ENCODE peak calls at places on chromosome 18, in five cellular contexts. H is K562, V is A549, O is HCT116, S is GM12878. W is an unnamed sample.

GRCh38 chr18:34039194-34039593 is 185.5 kb downstream of the NOL4 start:
- DNase-seq in S (peak), O (no peak), V (no peak), H (no peak), W (no peak)

GRCh38 chr18:11963991-11964484 is 17.3 kb upstream of the IMPA2 start:
- DNase-seq in O (no peak), S (no peak), V (peak), H (peak), W (no peak)

GRCh38 chr18:57141208-57142129 is 5.4 kb upstream of the BOD1L2 start:
- DNase-seq in H (peak), V (no peak), O (no peak), S (no peak), W (no peak)

GRCh38 chr18:48314694-48315093 is 94.5 kb downstream of the ZBTB7C start:
- DNase-seq in V (no peak), H (no peak), O (no peak), S (no peak), W (no peak)

GRCh38 chr18:46555724-46556123 is 101.3 kb downstream of the LOXHD1 start:
- DNase-seq in H (peak), O (peak), S (no peak), V (peak), W (no peak)

GRCh38 chr18:75304678-75305557 is 94.3 kb downstream of the TSHZ1 start:
- DNase-seq in O (no peak), V (no peak), S (no peak), H (no peak), W (no peak)

GRCh38 chr18:77114564-77115391 is 17.8 kb downstream of the MBP start:
- DNase-seq in O (no peak), S (no peak), H (peak), V (peak), W (peak)

GRCh38 chr18:489244-490023 is 11.1 kb downstream of the COLEC12 start:
- DNase-seq in H (no peak), V (no peak), S (no peak), O (no peak), W (no peak)

GRCh38 chr18:38301621-38302020 is 736.0 kb upstream of the CELF4 start:
- DNase-seq in S (no peak), V (no peak), O (no peak), H (no peak), W (no peak)

GRCh38 chr18:38539373-38539772 is 973.8 kb upstream of the CELF4 start:
- DNase-seq in V (no peak), H (no peak), S (no peak), O (no peak), W (no peak)

GRCh38 chr18:49778826-49779465 is 34.4 kb downstream of the ACAA2 start:
- DNase-seq in S (peak), H (no peak), V (no peak), O (no peak), W (no peak)

GRCh38 chr18:75321431-75321830 is 106.1 kb downstream of the SMIM21 start:
- DNase-seq in S (no peak), V (no peak), O (no peak), H (no peak), W (no peak)

GRCh38 chr18:32095156-32095555 is 3.5 kb downstream of the RNF138 start:
- DNase-seq in S (no peak), H (peak), O (no peak), V (no peak), W (no peak)

GRCh38 chr18:56248613-56249235 is 389.7 kb downstream of the TXNL1 start:
- DNase-seq in S (peak), V (no peak), H (no peak), O (no peak), W (no peak)

GRCh38 chr18:27461957-27462356 is 276.8 kb upstream of the CHST9 start:
- DNase-seq in H (peak), O (no peak), S (no peak), V (no peak), W (no peak)

DNA sequence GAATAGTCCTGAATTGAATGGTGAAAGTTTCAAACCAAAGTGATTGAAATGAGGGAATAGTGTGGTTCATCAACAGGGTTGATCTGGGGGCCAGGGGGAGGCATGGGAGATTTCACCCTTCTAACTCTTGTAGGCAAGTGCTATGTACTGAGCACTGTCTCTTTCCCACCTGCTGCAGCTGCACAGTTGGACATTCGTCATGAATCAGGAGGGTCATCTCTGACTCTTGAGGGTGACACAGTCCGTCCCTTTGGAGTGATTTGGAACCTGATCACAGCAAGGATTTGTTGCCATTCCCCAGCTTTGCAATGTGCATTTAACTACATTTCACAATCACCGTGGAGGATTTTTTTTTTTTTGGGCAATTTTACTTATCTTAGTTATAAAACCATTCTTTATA is 224.6 kb downstream of the PHLPP1 start:
- DNase-seq in H (no peak), O (no peak), V (no peak), S (no peak), W (peak)
- TF ChIP-seq REST in H (no peak), O (no peak), V (no peak), S (no peak), W (no peak)

DNA sequence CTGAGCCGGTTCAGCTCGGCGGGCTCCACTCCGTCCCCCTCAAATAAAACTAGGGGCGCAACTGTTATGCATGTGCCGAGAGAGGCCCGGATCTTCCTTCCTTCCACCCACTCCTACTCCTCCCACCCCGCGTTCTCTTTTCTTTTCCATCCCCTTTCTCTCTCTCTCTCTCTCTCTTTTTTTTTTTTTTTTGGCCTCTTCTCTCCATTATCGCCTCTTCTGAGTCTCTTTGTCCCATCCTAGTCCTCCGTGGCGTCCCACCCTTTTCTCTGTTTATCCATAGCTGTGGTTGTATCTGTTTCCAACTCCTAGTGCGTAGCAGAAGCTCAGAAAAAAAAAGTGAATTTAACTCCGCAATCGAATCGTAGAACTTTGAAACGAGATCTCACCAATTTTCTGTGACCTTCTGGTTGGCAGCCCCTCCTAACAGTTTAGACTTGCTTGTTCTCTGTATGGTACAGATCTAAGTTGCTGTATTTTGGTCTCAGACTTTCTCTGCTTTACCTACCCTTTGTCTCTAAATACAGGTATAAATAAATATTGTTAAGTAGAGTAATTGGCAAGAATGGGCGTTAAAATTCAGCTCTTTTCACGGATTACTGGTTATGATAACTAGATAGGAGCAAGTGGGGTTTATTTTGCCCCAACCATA is 3.6 kb downstream of the RAX start:
- DNase-seq in O (no peak), S (no peak), H (no peak), V (no peak), W (no peak)
- H3K4me3 ChIP-seq in O (peak), S (no peak), H (no peak), V (peak), W (no peak)

GRCh38 chr18:9117980-9118841 is 15.7 kb downstream of the NDUFV2 start:
- DNase-seq in O (no peak), S (no peak), V (no peak), H (peak), W (no peak)
- H3K27ac ChIP-seq in O (no peak), S (peak), V (no peak), H (peak), W (no peak)

GRCh38 chr18:63506336-63506646 is 29.5 kb downstream of the SERPINB5 start:
- DNase-seq in S (no peak), O (no peak), H (no peak), V (no peak), W (no peak)

GRCh38 chr18:63511285-63511684 is 30.9 kb upstream of the SERPINB12 start:
- DNase-seq in V (peak), S (no peak), O (peak), H (peak), W (peak)

GRCh38 chr18:63508634-63509033 is 31.9 kb downstream of the SERPINB5 start:
- DNase-seq in S (no peak), H (no peak), O (no peak), V (no peak), W (no peak)

GRCh38 chr18:63505566-63506335 is 29.0 kb downstream of the SERPINB5 start:
- DNase-seq in V (peak), S (no peak), O (peak), H (peak), W (peak)
- TF ChIP-seq REST in V (no peak), S (no peak), O (no peak), H (no peak), W (no peak)

GRCh38 chr18:9188359-9189231 is 52.0 kb downstream of the ANKRD12 start:
- DNase-seq in H (no peak), O (no peak), S (no peak), V (no peak), W (no peak)

GRCh38 chr18:9181275-9181674 is 44.7 kb downstream of the ANKRD12 start:
- DNase-seq in S (no peak), H (peak), V (no peak), O (no peak), W (no peak)

GRCh38 chr18:9182852-9183399 is 46.3 kb downstream of the ANKRD12 start:
- DNase-seq in H (no peak), V (no peak), O (no peak), S (no peak), W (no peak)

DNA sequence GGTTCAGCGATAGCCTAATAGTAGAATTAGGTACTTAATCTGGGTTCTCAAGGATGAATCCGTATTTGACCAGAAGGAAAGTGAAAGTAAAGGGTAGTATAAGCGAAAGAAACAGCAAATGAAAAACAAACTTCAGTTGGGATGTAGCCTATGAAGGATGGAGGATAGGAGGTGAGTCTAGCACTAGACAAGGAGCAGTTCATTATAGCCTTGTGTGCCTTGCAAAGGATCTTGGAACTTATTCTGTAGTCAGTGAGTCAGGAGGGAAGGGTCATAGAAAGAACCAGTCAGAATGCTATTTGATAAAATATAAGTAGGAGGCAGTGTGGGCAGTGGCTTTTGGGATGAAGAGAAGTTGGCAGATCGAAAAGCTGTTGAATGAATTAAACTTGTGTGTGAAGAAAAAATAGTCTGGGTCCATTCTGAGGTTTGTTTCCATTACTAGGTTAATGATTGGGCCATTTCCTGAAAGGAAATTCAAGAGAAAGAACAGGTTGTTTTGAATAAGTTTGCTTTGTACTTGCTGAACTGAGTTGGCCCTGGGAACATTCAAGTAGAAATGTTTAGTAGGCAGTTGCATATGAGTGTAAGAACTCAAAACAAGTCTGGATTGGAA is 48.5 kb downstream of the ANKRD12 start:
- DNase-seq in S (no peak), O (no peak), H (no peak), V (no peak), W (no peak)
- H3K4me3 ChIP-seq in S (peak), O (no peak), H (no peak), V (no peak), W (no peak)

GRCh38 chr18:70219688-70220087 is 14.2 kb upstream of the RTTN start:
- DNase-seq in H (no peak), V (no peak), S (no peak), O (no peak), W (no peak)

GRCh38 chr18:70221911-70222278 is 16.4 kb upstream of the RTTN start:
- DNase-seq in O (no peak), S (no peak), V (no peak), H (no peak), W (no peak)

GRCh38 chr18:70216788-70217187 is 11.3 kb upstream of the RTTN start:
- DNase-seq in H (no peak), S (no peak), O (no peak), V (no peak), W (no peak)

GRCh38 chr18:70220628-70221027 is 15.1 kb upstream of the RTTN start:
- DNase-seq in V (no peak), O (no peak), H (no peak), S (no peak), W (no peak)

DNA sequence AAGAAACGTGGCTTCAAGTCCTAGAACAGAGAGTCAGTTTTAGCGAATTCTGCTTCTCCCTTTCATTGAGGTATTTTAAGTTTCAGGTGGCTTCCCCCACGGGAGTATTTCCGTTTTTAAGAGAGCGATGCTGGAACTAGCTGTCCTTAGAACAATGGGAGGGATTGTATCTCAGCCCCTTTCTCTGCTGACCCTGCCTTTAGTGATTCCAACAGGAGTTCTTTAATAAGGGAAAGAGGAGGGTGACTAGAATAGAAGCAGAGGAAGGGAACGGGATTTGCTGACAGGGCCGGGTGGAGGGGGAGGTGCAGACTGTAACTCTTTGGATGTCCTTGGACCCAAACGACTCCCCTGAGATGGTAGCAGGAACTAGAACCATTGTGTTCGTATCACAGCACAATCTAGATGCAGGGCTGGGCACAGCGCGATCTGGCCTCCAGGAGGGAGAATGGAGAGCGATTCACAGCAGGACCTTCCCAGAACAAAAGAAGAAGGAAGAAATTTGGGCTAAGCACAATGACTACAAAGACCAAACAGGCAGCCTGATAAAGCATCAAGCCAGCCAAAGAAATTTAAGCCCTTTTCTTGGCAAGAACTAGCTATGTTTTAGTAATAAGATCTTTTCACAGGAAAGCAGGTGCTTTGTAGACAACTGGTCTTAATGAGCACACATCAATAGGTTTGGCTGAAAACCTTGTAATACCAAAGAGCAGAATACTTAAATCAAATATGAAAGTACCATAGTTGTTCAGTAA is 15.8 kb upstream of the RTTN start:
- DNase-seq in V (no peak), S (no peak), O (no peak), H (no peak), W (no peak)
- H3K27ac ChIP-seq in V (no peak), S (no peak), O (no peak), H (no peak), W (no peak)